ENCODE peak calls at places on chromosomes 13 and 19, in four cellular contexts. One of them, this sample, is unnamed.

GRCh38 chr13:107900775-107901174 is 314.6 kb downstream of the LIG4 start:
- DNase-seq in K562: no peak
- DNase-seq in esophagus squamous epithelium: no peak
- DNase-seq in AG04450: peak; percentile 26
- DNase-seq in this sample: no peak

GRCh38 chr13:48158290-48158689 is 63.4 kb upstream of the MED4 start:
- DNase-seq in K562: no peak
- DNase-seq in esophagus squamous epithelium: no peak
- DNase-seq in AG04450: no peak
- DNase-seq in this sample: no peak

GRCh38 chr19:7408251-7408650 is 59.5 kb downstream of the ARHGEF18 start:
- DNase-seq in K562: no peak
- DNase-seq in esophagus squamous epithelium: no peak
- DNase-seq in AG04450: no peak
- DNase-seq in this sample: no peak

GRCh38 chr13:108326318-108326717 is 56.8 kb downstream of the TNFSF13B start:
- DNase-seq in K562: no peak
- DNase-seq in esophagus squamous epithelium: no peak
- DNase-seq in AG04450: no peak
- DNase-seq in this sample: no peak

GRCh38 chr13:23715762-23716235 is 145.6 kb downstream of the TNFRSF19 start:
- DNase-seq in K562: peak; percentile 36
- DNase-seq in esophagus squamous epithelium: no peak
- DNase-seq in AG04450: no peak
- DNase-seq in this sample: no peak

GRCh38 chr19:1950640-1951039 is 9.7 kb downstream of the CSNK1G2 start:
- DNase-seq in K562: no peak
- DNase-seq in esophagus squamous epithelium: no peak
- DNase-seq in AG04450: no peak
- DNase-seq in this sample: no peak

GRCh38 chr13:104648291-104648690 is 1582.1 kb upstream of the SLC10A2 start:
- DNase-seq in K562: no peak
- DNase-seq in esophagus squamous epithelium: no peak
- DNase-seq in AG04450: no peak
- DNase-seq in this sample: no peak

GRCh38 chr19:4715529-4716221 is 8.0 kb downstream of the DPP9 start:
- DNase-seq in K562: no peak
- DNase-seq in esophagus squamous epithelium: no peak
- DNase-seq in AG04450: no peak
- DNase-seq in this sample: no peak

GRCh38 chr13:41284512-41285288 is 21.3 kb upstream of the MTRF1 start:
- DNase-seq in K562: no peak
- DNase-seq in esophagus squamous epithelium: no peak
- DNase-seq in AG04450: peak; percentile 20
- DNase-seq in this sample: no peak

GRCh38 chr19:1630012-1630411 is 22.4 kb downstream of the TCF3 start:
- DNase-seq in K562: no peak
- DNase-seq in esophagus squamous epithelium: no peak
- DNase-seq in AG04450: no peak
- DNase-seq in this sample: no peak

GRCh38 chr19:1373042-1373533 is 10.6 kb upstream of the NDUFS7 start:
- DNase-seq in K562: no peak
- DNase-seq in esophagus squamous epithelium: no peak
- DNase-seq in AG04450: no peak
- DNase-seq in this sample: no peak

GRCh38 chr19:54420383-54421168 is 5.3 kb downstream of the TTYH1 start:
- DNase-seq in K562: peak; percentile 30
- DNase-seq in esophagus squamous epithelium: no peak
- DNase-seq in AG04450: no peak
- DNase-seq in this sample: no peak

GRCh38 chr19:18781047-18781600 is 10.0 kb downstream of the COMP start:
- DNase-seq in K562: no peak
- DNase-seq in esophagus squamous epithelium: no peak
- DNase-seq in AG04450: no peak
- DNase-seq in this sample: no peak

GRCh38 chr19:39109641-39110040 is 15.9 kb upstream of the PAK4 start:
- DNase-seq in K562: no peak
- DNase-seq in esophagus squamous epithelium: no peak
- DNase-seq in AG04450: no peak
- DNase-seq in this sample: no peak

GRCh38 chr13:113730145-113730750 is 28.8 kb upstream of the TMEM255B start:
- DNase-seq in K562: no peak
- DNase-seq in esophagus squamous epithelium: no peak
- DNase-seq in AG04450: no peak
- DNase-seq in this sample: no peak

GRCh38 chr19:46218160-46218559 is 11.4 kb upstream of the IGFL1 start:
- DNase-seq in K562: peak; percentile 45
- DNase-seq in esophagus squamous epithelium: no peak
- DNase-seq in AG04450: no peak
- DNase-seq in this sample: no peak

GRCh38 chr19:42284641-42285341 is 15.7 kb downstream of the CIC start:
- DNase-seq in K562: no peak
- DNase-seq in esophagus squamous epithelium: no peak
- DNase-seq in AG04450: no peak
- DNase-seq in this sample: no peak

GRCh38 chr13:113982296-113982661 is 8.4 kb upstream of the C13orf46 start:
- DNase-seq in K562: no peak
- DNase-seq in esophagus squamous epithelium: no peak
- DNase-seq in AG04450: no peak
- DNase-seq in this sample: no peak

GRCh38 chr13:42740753-42741152 is 40.6 kb upstream of the FAM216B start:
- DNase-seq in K562: no peak
- DNase-seq in esophagus squamous epithelium: no peak
- DNase-seq in AG04450: no peak
- DNase-seq in this sample: no peak

GRCh38 chr19:46976845-46977320 is 42.8 kb upstream of the NPAS1 start:
- DNase-seq in K562: peak; percentile 74
- DNase-seq in esophagus squamous epithelium: no peak
- DNase-seq in AG04450: no peak
- DNase-seq in this sample: no peak

GRCh38 chr19:35123573-35123972 is 8.0 kb downstream of the FXYD3 start:
- DNase-seq in K562: no peak
- DNase-seq in esophagus squamous epithelium: no peak
- DNase-seq in AG04450: no peak
- DNase-seq in this sample: peak; percentile 50

GRCh38 chr19:6035026-6035425 is 57.1 kb upstream of the RANBP3 start:
- DNase-seq in K562: no peak
- DNase-seq in esophagus squamous epithelium: no peak
- DNase-seq in AG04450: no peak
- DNase-seq in this sample: no peak

GRCh38 chr19:10724573-10725071 is 6.7 kb downstream of the DNM2 start:
- DNase-seq in K562: peak; percentile 4
- DNase-seq in esophagus squamous epithelium: no peak
- DNase-seq in AG04450: no peak
- DNase-seq in this sample: no peak

GRCh38 chr19:36152061-36152885 is at the start of gene COX7A1:
- DNase-seq in K562: no peak
- DNase-seq in esophagus squamous epithelium: no peak
- DNase-seq in AG04450: no peak
- DNase-seq in this sample: no peak

GRCh38 chr13:39306639-39307589 is 268.7 kb downstream of the NHLRC3 start:
- DNase-seq in K562: no peak
- DNase-seq in esophagus squamous epithelium: no peak
- DNase-seq in AG04450: no peak
- DNase-seq in this sample: no peak

GRCh38 chr19:3480383-3481091 is at the start of gene SMIM24:
- DNase-seq in K562: no peak
- DNase-seq in esophagus squamous epithelium: no peak
- DNase-seq in AG04450: no peak
- DNase-seq in this sample: no peak

GRCh38 chr19:2618611-2619010 is 83.9 kb downstream of the GNG7 start:
- DNase-seq in K562: no peak
- DNase-seq in esophagus squamous epithelium: no peak
- DNase-seq in AG04450: no peak
- DNase-seq in this sample: no peak

GRCh38 chr13:112450567-112451240 is 74.5 kb downstream of the SPACA7 start:
- DNase-seq in K562: no peak
- DNase-seq in esophagus squamous epithelium: no peak
- DNase-seq in AG04450: no peak
- DNase-seq in this sample: no peak

GRCh38 chr13:80096383-80096782 is 244.5 kb downstream of the SPRY2 start:
- DNase-seq in K562: no peak
- DNase-seq in esophagus squamous epithelium: no peak
- DNase-seq in AG04450: no peak
- DNase-seq in this sample: no peak

DNA sequence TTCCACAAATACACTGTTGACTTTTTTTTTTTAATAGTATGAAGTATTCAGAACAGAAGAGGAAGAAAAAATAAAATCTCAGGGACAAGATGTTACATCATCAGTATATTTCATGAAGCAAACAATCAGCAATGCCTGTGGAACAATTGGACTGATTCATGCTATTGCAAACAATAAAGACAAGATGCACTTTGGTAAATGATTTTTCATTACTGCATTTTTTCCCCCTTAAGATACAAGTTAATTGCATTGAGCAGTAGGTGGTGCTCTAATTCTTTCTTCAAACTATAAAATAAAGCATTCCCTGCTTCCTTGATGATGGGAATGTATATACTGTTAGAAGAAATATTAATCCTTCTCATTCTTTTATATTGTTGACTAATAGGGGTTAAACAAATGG is 17.1 kb downstream of the UCHL3 start:
- DNase-seq in K562: no peak
- DNase-seq in esophagus squamous epithelium: no peak
- DNase-seq in AG04450: no peak
- DNase-seq in this sample: no peak
- TF ChIP-seq CTCF in K562: no peak
- TF ChIP-seq CTCF in esophagus squamous epithelium: no peak
- TF ChIP-seq CTCF in AG04450: peak; percentile 59
- TF ChIP-seq CTCF in this sample: no peak

DNA sequence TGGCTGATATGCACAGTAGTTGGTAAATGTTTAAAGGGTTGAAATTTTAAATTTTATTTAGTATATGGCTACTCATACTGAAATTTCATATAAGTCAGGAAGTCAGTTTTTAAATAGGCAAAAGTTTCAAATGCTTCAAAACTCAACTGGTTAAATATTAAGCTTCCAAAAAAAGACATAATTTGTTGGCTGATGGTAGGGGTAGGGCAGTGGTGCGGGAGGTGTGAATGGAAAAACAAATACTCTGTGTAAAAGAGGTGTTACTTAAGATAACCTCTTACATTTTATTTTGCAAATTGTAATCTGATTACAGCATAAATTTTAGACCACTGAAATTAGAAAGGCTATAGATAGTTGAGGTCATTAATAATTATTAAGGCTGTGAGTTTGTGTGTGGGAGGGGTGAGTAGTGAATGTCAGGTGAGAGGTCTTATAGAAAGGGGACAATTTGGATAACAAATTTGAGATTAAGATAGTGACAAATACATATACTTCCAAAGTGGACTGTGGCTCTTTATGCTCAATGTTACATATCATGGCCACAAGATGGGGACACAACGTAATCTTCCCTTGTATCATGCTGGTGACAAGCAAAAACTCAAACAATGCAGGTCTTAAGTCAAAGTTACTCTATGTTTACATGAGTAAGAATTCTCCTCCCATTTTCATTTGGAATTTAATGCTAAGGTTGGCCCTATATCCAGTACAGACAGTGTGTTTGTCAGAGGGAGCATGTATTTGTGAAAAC is 36.6 kb upstream of the OXGR1 start:
- DNase-seq in K562: peak; percentile 19
- DNase-seq in esophagus squamous epithelium: no peak
- DNase-seq in AG04450: peak; percentile 4
- DNase-seq in this sample: no peak
- TF ChIP-seq CTCF in K562: peak; percentile 28
- TF ChIP-seq CTCF in esophagus squamous epithelium: no peak
- TF ChIP-seq CTCF in AG04450: peak; percentile 11
- TF ChIP-seq CTCF in this sample: no peak

GRCh38 chr13:99980201-99981114 is 1.1 kb upstream of the ZIC2 start:
- DNase-seq in K562: peak; percentile 90
- DNase-seq in esophagus squamous epithelium: no peak
- DNase-seq in AG04450: no peak
- DNase-seq in this sample: no peak

GRCh38 chr13:99979453-99980200 is 2.0 kb upstream of the ZIC2 start:
- DNase-seq in K562: peak; percentile 28
- DNase-seq in esophagus squamous epithelium: no peak
- DNase-seq in AG04450: no peak
- DNase-seq in this sample: no peak

GRCh38 chr13:99977912-99978780 is 3.4 kb upstream of the ZIC2 start:
- DNase-seq in K562: no peak
- DNase-seq in esophagus squamous epithelium: no peak
- DNase-seq in AG04450: no peak
- DNase-seq in this sample: no peak

GRCh38 chr13:99977334-99977911 is 4.2 kb upstream of the ZIC2 start:
- DNase-seq in K562: no peak
- DNase-seq in esophagus squamous epithelium: no peak
- DNase-seq in AG04450: no peak
- DNase-seq in this sample: no peak

GRCh38 chr13:99978781-99979452 is 2.7 kb upstream of the ZIC2 start:
- DNase-seq in K562: no peak
- DNase-seq in esophagus squamous epithelium: no peak
- DNase-seq in AG04450: no peak
- DNase-seq in this sample: no peak
- TF ChIP-seq CTCF in K562: no peak
- TF ChIP-seq CTCF in esophagus squamous epithelium: no peak
- TF ChIP-seq CTCF in AG04450: no peak
- TF ChIP-seq CTCF in this sample: no peak

DNA sequence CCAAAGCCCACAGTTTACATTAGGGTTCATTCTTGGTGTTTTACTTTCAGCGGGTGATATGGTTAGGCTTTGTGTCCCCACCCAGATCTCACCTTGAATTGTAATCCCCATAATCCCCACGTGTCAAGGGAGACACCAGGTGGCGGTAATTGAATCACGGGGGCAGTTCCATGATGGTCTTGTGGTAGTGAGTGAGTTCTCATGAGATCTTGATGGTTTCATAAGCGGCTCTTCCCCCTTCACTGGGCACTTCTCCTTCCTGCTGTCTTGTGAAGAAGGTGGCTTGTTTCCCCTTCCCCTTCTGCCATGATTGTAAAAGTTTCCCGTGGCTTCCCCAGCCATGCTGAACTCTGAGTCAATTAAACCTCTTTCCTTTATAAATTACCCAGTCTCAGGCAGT is 12.0 kb downstream of the FPR2 start:
- DNase-seq in K562: no peak
- DNase-seq in esophagus squamous epithelium: no peak
- DNase-seq in AG04450: no peak
- DNase-seq in this sample: no peak
- TF ChIP-seq CTCF in K562: no peak
- TF ChIP-seq CTCF in esophagus squamous epithelium: no peak
- TF ChIP-seq CTCF in AG04450: no peak
- TF ChIP-seq CTCF in this sample: no peak